ENCODE peak calls at places on chromosomes 3 and 15, in ten cellular contexts. One of them, this sample, is unnamed.
A peak's percentile ranks its signal among the peaks of the same experiment; 100 is the strongest.

GRCh38 chr3:29322586-29322985 is 41.7 kb downstream of the RBMS3 start:
- DNase-seq in ACHN: peak; percentile 60
- DNase-seq in stimulated activated CD4-positive, alpha-beta T cell treated with anti-CD3 and anti-CD28 coated beads, Interleukin-4, amount 100 ng/mL, for 4 hours: no peak
- DNase-seq in non-pigmented ciliary epithelial cell: no peak
- DNase-seq in T-helper 2 cell: no peak
- DNase-seq in NCI-H1105: no peak
- DNase-seq in posterior vena cava: no peak
- DNase-seq in T-helper 1 cell: no peak
- DNase-seq in osteoblast: no peak
- DNase-seq in body of pancreas: no peak
- DNase-seq in this sample: no peak

GRCh38 chr15:62112051-62112450 is 45.3 kb downstream of the C2CD4A start:
- DNase-seq in T-helper 1 cell: no peak
- DNase-seq in stimulated activated CD4-positive, alpha-beta T cell treated with anti-CD3 and anti-CD28 coated beads, Interleukin-4, amount 100 ng/mL, for 4 hours: no peak
- DNase-seq in osteoblast: no peak
- DNase-seq in NCI-H1105: no peak
- DNase-seq in T-helper 2 cell: no peak
- DNase-seq in posterior vena cava: no peak
- DNase-seq in non-pigmented ciliary epithelial cell: no peak
- DNase-seq in ACHN: no peak
- DNase-seq in body of pancreas: no peak
- DNase-seq in this sample: no peak

GRCh38 chr15:39586387-39587171 is 5.7 kb downstream of the THBS1 start:
- DNase-seq in osteoblast: peak; percentile 53
- DNase-seq in non-pigmented ciliary epithelial cell: no peak
- DNase-seq in stimulated activated CD4-positive, alpha-beta T cell treated with anti-CD3 and anti-CD28 coated beads, Interleukin-4, amount 100 ng/mL, for 4 hours: no peak
- DNase-seq in T-helper 2 cell: no peak
- DNase-seq in T-helper 1 cell: no peak
- DNase-seq in posterior vena cava: no peak
- DNase-seq in NCI-H1105: no peak
- DNase-seq in ACHN: peak; percentile 13
- DNase-seq in body of pancreas: no peak
- DNase-seq in this sample: no peak

GRCh38 chr15:64893481-64894394 is 18.0 kb upstream of the ANKDD1A start:
- DNase-seq in posterior vena cava: peak; percentile 97
- DNase-seq in NCI-H1105: no peak
- DNase-seq in non-pigmented ciliary epithelial cell: peak; percentile 86
- DNase-seq in T-helper 2 cell: peak; percentile 95
- DNase-seq in osteoblast: peak; percentile 95
- DNase-seq in stimulated activated CD4-positive, alpha-beta T cell treated with anti-CD3 and anti-CD28 coated beads, Interleukin-4, amount 100 ng/mL, for 4 hours: peak; percentile 96
- DNase-seq in ACHN: no peak
- DNase-seq in T-helper 1 cell: peak; percentile 100
- DNase-seq in body of pancreas: peak; percentile 80
- DNase-seq in this sample: peak; percentile 39

GRCh38 chr3:4228295-4228694 is 74.9 kb upstream of the SETMAR start:
- DNase-seq in body of pancreas: no peak
- DNase-seq in stimulated activated CD4-positive, alpha-beta T cell treated with anti-CD3 and anti-CD28 coated beads, Interleukin-4, amount 100 ng/mL, for 4 hours: no peak
- DNase-seq in ACHN: no peak
- DNase-seq in T-helper 2 cell: no peak
- DNase-seq in non-pigmented ciliary epithelial cell: no peak
- DNase-seq in T-helper 1 cell: no peak
- DNase-seq in osteoblast: no peak
- DNase-seq in NCI-H1105: no peak
- DNase-seq in posterior vena cava: no peak
- DNase-seq in this sample: no peak

GRCh38 chr3:127209840-127210653 is 17.1 kb downstream of the PRR23E start:
- DNase-seq in body of pancreas: no peak
- DNase-seq in osteoblast: no peak
- DNase-seq in non-pigmented ciliary epithelial cell: no peak
- DNase-seq in T-helper 2 cell: no peak
- DNase-seq in NCI-H1105: no peak
- DNase-seq in T-helper 1 cell: no peak
- DNase-seq in posterior vena cava: peak; percentile 24
- DNase-seq in ACHN: no peak
- DNase-seq in stimulated activated CD4-positive, alpha-beta T cell treated with anti-CD3 and anti-CD28 coated beads, Interleukin-4, amount 100 ng/mL, for 4 hours: no peak
- DNase-seq in this sample: no peak

GRCh38 chr3:133987136-133987535 is 42.6 kb downstream of the SLCO2A1 start:
- DNase-seq in T-helper 2 cell: no peak
- DNase-seq in body of pancreas: no peak
- DNase-seq in ACHN: no peak
- DNase-seq in NCI-H1105: no peak
- DNase-seq in stimulated activated CD4-positive, alpha-beta T cell treated with anti-CD3 and anti-CD28 coated beads, Interleukin-4, amount 100 ng/mL, for 4 hours: no peak
- DNase-seq in T-helper 1 cell: no peak
- DNase-seq in non-pigmented ciliary epithelial cell: no peak
- DNase-seq in osteoblast: no peak
- DNase-seq in posterior vena cava: no peak
- DNase-seq in this sample: no peak

GRCh38 chr3:123686254-123686653 is 101.4 kb upstream of the HACD2 start:
- DNase-seq in osteoblast: no peak
- DNase-seq in posterior vena cava: no peak
- DNase-seq in stimulated activated CD4-positive, alpha-beta T cell treated with anti-CD3 and anti-CD28 coated beads, Interleukin-4, amount 100 ng/mL, for 4 hours: no peak
- DNase-seq in non-pigmented ciliary epithelial cell: no peak
- DNase-seq in NCI-H1105: no peak
- DNase-seq in T-helper 1 cell: no peak
- DNase-seq in body of pancreas: no peak
- DNase-seq in T-helper 2 cell: no peak
- DNase-seq in ACHN: no peak
- DNase-seq in this sample: no peak

GRCh38 chr15:101138913-101139880 is 112.7 kb downstream of the CHSY1 start:
- DNase-seq in non-pigmented ciliary epithelial cell: no peak
- DNase-seq in T-helper 1 cell: no peak
- DNase-seq in posterior vena cava: peak; percentile 50
- DNase-seq in NCI-H1105: no peak
- DNase-seq in T-helper 2 cell: no peak
- DNase-seq in stimulated activated CD4-positive, alpha-beta T cell treated with anti-CD3 and anti-CD28 coated beads, Interleukin-4, amount 100 ng/mL, for 4 hours: no peak
- DNase-seq in ACHN: no peak
- DNase-seq in body of pancreas: no peak
- DNase-seq in osteoblast: peak; percentile 93
- DNase-seq in this sample: no peak

GRCh38 chr3:102148598-102149302 is 286.1 kb upstream of the ZPLD1 start:
- DNase-seq in stimulated activated CD4-positive, alpha-beta T cell treated with anti-CD3 and anti-CD28 coated beads, Interleukin-4, amount 100 ng/mL, for 4 hours: no peak
- DNase-seq in T-helper 2 cell: no peak
- DNase-seq in non-pigmented ciliary epithelial cell: no peak
- DNase-seq in posterior vena cava: no peak
- DNase-seq in NCI-H1105: no peak
- DNase-seq in body of pancreas: no peak
- DNase-seq in osteoblast: no peak
- DNase-seq in T-helper 1 cell: no peak
- DNase-seq in ACHN: no peak
- DNase-seq in this sample: no peak

GRCh38 chr15:81265256-81265943 is 58.5 kb downstream of the STARD5 start:
- DNase-seq in posterior vena cava: no peak
- DNase-seq in NCI-H1105: no peak
- DNase-seq in osteoblast: no peak
- DNase-seq in ACHN: no peak
- DNase-seq in T-helper 2 cell: no peak
- DNase-seq in body of pancreas: no peak
- DNase-seq in stimulated activated CD4-positive, alpha-beta T cell treated with anti-CD3 and anti-CD28 coated beads, Interleukin-4, amount 100 ng/mL, for 4 hours: no peak
- DNase-seq in non-pigmented ciliary epithelial cell: no peak
- DNase-seq in T-helper 1 cell: no peak
- DNase-seq in this sample: no peak

GRCh38 chr3:13248640-13249039 is 171.5 kb downstream of the NUP210 start:
- DNase-seq in stimulated activated CD4-positive, alpha-beta T cell treated with anti-CD3 and anti-CD28 coated beads, Interleukin-4, amount 100 ng/mL, for 4 hours: no peak
- DNase-seq in posterior vena cava: no peak
- DNase-seq in T-helper 1 cell: no peak
- DNase-seq in osteoblast: no peak
- DNase-seq in NCI-H1105: no peak
- DNase-seq in non-pigmented ciliary epithelial cell: no peak
- DNase-seq in T-helper 2 cell: no peak
- DNase-seq in body of pancreas: no peak
- DNase-seq in ACHN: no peak
- DNase-seq in this sample: no peak

GRCh38 chr3:40258555-40258954 is 51.0 kb upstream of the EIF1B start:
- DNase-seq in posterior vena cava: no peak
- DNase-seq in T-helper 1 cell: no peak
- DNase-seq in non-pigmented ciliary epithelial cell: no peak
- DNase-seq in osteoblast: no peak
- DNase-seq in ACHN: no peak
- DNase-seq in NCI-H1105: no peak
- DNase-seq in body of pancreas: no peak
- DNase-seq in stimulated activated CD4-positive, alpha-beta T cell treated with anti-CD3 and anti-CD28 coated beads, Interleukin-4, amount 100 ng/mL, for 4 hours: no peak
- DNase-seq in T-helper 2 cell: no peak
- DNase-seq in this sample: peak; percentile 42

GRCh38 chr3:146803746-146804145 is 198.6 kb upstream of the PLSCR5 start:
- DNase-seq in stimulated activated CD4-positive, alpha-beta T cell treated with anti-CD3 and anti-CD28 coated beads, Interleukin-4, amount 100 ng/mL, for 4 hours: no peak
- DNase-seq in NCI-H1105: no peak
- DNase-seq in non-pigmented ciliary epithelial cell: peak; percentile 87
- DNase-seq in osteoblast: peak; percentile 46
- DNase-seq in T-helper 1 cell: no peak
- DNase-seq in body of pancreas: no peak
- DNase-seq in ACHN: no peak
- DNase-seq in T-helper 2 cell: no peak
- DNase-seq in posterior vena cava: no peak
- DNase-seq in this sample: peak; percentile 33

GRCh38 chr15:72227192-72227586 is 3.8 kb downstream of the PKM start:
- DNase-seq in stimulated activated CD4-positive, alpha-beta T cell treated with anti-CD3 and anti-CD28 coated beads, Interleukin-4, amount 100 ng/mL, for 4 hours: peak; percentile 28
- DNase-seq in posterior vena cava: no peak
- DNase-seq in non-pigmented ciliary epithelial cell: peak; percentile 65
- DNase-seq in osteoblast: peak; percentile 92
- DNase-seq in T-helper 2 cell: peak; percentile 33
- DNase-seq in T-helper 1 cell: peak; percentile 84
- DNase-seq in body of pancreas: no peak
- DNase-seq in NCI-H1105: no peak
- DNase-seq in ACHN: peak; percentile 77
- DNase-seq in this sample: no peak

GRCh38 chr15:45425135-45425534 is 46.8 kb upstream of the GATM start:
- DNase-seq in NCI-H1105: no peak
- DNase-seq in body of pancreas: no peak
- DNase-seq in osteoblast: no peak
- DNase-seq in non-pigmented ciliary epithelial cell: no peak
- DNase-seq in posterior vena cava: no peak
- DNase-seq in T-helper 1 cell: no peak
- DNase-seq in ACHN: peak; percentile 24
- DNase-seq in T-helper 2 cell: no peak
- DNase-seq in stimulated activated CD4-positive, alpha-beta T cell treated with anti-CD3 and anti-CD28 coated beads, Interleukin-4, amount 100 ng/mL, for 4 hours: no peak
- DNase-seq in this sample: no peak

GRCh38 chr15:81299630-81300273 is 24.2 kb downstream of the STARD5 start:
- DNase-seq in T-helper 1 cell: no peak
- DNase-seq in osteoblast: no peak
- DNase-seq in stimulated activated CD4-positive, alpha-beta T cell treated with anti-CD3 and anti-CD28 coated beads, Interleukin-4, amount 100 ng/mL, for 4 hours: no peak
- DNase-seq in ACHN: no peak
- DNase-seq in body of pancreas: no peak
- DNase-seq in NCI-H1105: no peak
- DNase-seq in T-helper 2 cell: no peak
- DNase-seq in posterior vena cava: no peak
- DNase-seq in non-pigmented ciliary epithelial cell: no peak
- DNase-seq in this sample: no peak

GRCh38 chr3:109819786-109820185 is 482.4 kb upstream of the DPPA4 start:
- DNase-seq in posterior vena cava: no peak
- DNase-seq in non-pigmented ciliary epithelial cell: no peak
- DNase-seq in stimulated activated CD4-positive, alpha-beta T cell treated with anti-CD3 and anti-CD28 coated beads, Interleukin-4, amount 100 ng/mL, for 4 hours: no peak
- DNase-seq in ACHN: no peak
- DNase-seq in T-helper 2 cell: no peak
- DNase-seq in NCI-H1105: no peak
- DNase-seq in osteoblast: no peak
- DNase-seq in body of pancreas: no peak
- DNase-seq in T-helper 1 cell: no peak
- DNase-seq in this sample: no peak

GRCh38 chr3:14445773-14446172 is 43.4 kb downstream of the SLC6A6 start:
- DNase-seq in osteoblast: no peak
- DNase-seq in stimulated activated CD4-positive, alpha-beta T cell treated with anti-CD3 and anti-CD28 coated beads, Interleukin-4, amount 100 ng/mL, for 4 hours: no peak
- DNase-seq in body of pancreas: no peak
- DNase-seq in ACHN: no peak
- DNase-seq in T-helper 1 cell: no peak
- DNase-seq in non-pigmented ciliary epithelial cell: no peak
- DNase-seq in NCI-H1105: no peak
- DNase-seq in posterior vena cava: no peak
- DNase-seq in T-helper 2 cell: no peak
- DNase-seq in this sample: no peak

GRCh38 chr3:126531051-126531330 is 7.0 kb downstream of the CHST13 start:
- DNase-seq in stimulated activated CD4-positive, alpha-beta T cell treated with anti-CD3 and anti-CD28 coated beads, Interleukin-4, amount 100 ng/mL, for 4 hours: no peak
- DNase-seq in osteoblast: peak; percentile 62
- DNase-seq in ACHN: no peak
- DNase-seq in posterior vena cava: peak; percentile 59
- DNase-seq in T-helper 2 cell: no peak
- DNase-seq in body of pancreas: no peak
- DNase-seq in non-pigmented ciliary epithelial cell: no peak
- DNase-seq in T-helper 1 cell: no peak
- DNase-seq in NCI-H1105: no peak
- DNase-seq in this sample: no peak

GRCh38 chr3:160163259-160163878 is 61.9 kb upstream of the C3orf80 start:
- DNase-seq in body of pancreas: no peak
- DNase-seq in osteoblast: no peak
- DNase-seq in non-pigmented ciliary epithelial cell: no peak
- DNase-seq in T-helper 1 cell: no peak
- DNase-seq in NCI-H1105: peak; percentile 31
- DNase-seq in stimulated activated CD4-positive, alpha-beta T cell treated with anti-CD3 and anti-CD28 coated beads, Interleukin-4, amount 100 ng/mL, for 4 hours: no peak
- DNase-seq in posterior vena cava: no peak
- DNase-seq in ACHN: peak; percentile 33
- DNase-seq in T-helper 2 cell: no peak
- DNase-seq in this sample: no peak

GRCh38 chr3:147411235-147411607 is 2.1 kb downstream of the ZIC1 start:
- DNase-seq in body of pancreas: no peak
- DNase-seq in stimulated activated CD4-positive, alpha-beta T cell treated with anti-CD3 and anti-CD28 coated beads, Interleukin-4, amount 100 ng/mL, for 4 hours: no peak
- DNase-seq in T-helper 2 cell: no peak
- DNase-seq in T-helper 1 cell: no peak
- DNase-seq in non-pigmented ciliary epithelial cell: no peak
- DNase-seq in osteoblast: peak; percentile 90
- DNase-seq in posterior vena cava: no peak
- DNase-seq in NCI-H1105: peak; percentile 43
- DNase-seq in ACHN: no peak
- DNase-seq in this sample: no peak

GRCh38 chr15:101063891-101064794 is 145.0 kb downstream of the LRRK1 start:
- DNase-seq in non-pigmented ciliary epithelial cell: no peak
- DNase-seq in T-helper 1 cell: no peak
- DNase-seq in osteoblast: peak; percentile 69
- DNase-seq in ACHN: no peak
- DNase-seq in body of pancreas: peak; percentile 43
- DNase-seq in T-helper 2 cell: no peak
- DNase-seq in NCI-H1105: no peak
- DNase-seq in posterior vena cava: no peak
- DNase-seq in stimulated activated CD4-positive, alpha-beta T cell treated with anti-CD3 and anti-CD28 coated beads, Interleukin-4, amount 100 ng/mL, for 4 hours: no peak
- DNase-seq in this sample: no peak

GRCh38 chr3:128068156-128068620 is 16.0 kb downstream of the SEC61A1 start:
- DNase-seq in osteoblast: peak; percentile 83
- DNase-seq in non-pigmented ciliary epithelial cell: no peak
- DNase-seq in ACHN: peak; percentile 59
- DNase-seq in posterior vena cava: no peak
- DNase-seq in T-helper 1 cell: peak; percentile 34
- DNase-seq in NCI-H1105: peak; percentile 23
- DNase-seq in T-helper 2 cell: no peak
- DNase-seq in stimulated activated CD4-positive, alpha-beta T cell treated with anti-CD3 and anti-CD28 coated beads, Interleukin-4, amount 100 ng/mL, for 4 hours: no peak
- DNase-seq in body of pancreas: no peak
- DNase-seq in this sample: peak; percentile 22

GRCh38 chr15:92822216-92823144 is 77.6 kb upstream of the CHD2 start:
- DNase-seq in non-pigmented ciliary epithelial cell: no peak
- DNase-seq in T-helper 1 cell: peak; percentile 38
- DNase-seq in ACHN: no peak
- DNase-seq in posterior vena cava: no peak
- DNase-seq in osteoblast: no peak
- DNase-seq in T-helper 2 cell: no peak
- DNase-seq in NCI-H1105: no peak
- DNase-seq in body of pancreas: no peak
- DNase-seq in stimulated activated CD4-positive, alpha-beta T cell treated with anti-CD3 and anti-CD28 coated beads, Interleukin-4, amount 100 ng/mL, for 4 hours: no peak
- DNase-seq in this sample: no peak

GRCh38 chr3:194939949-194940770 is 254.5 kb downstream of the FAM43A start:
- DNase-seq in body of pancreas: no peak
- DNase-seq in non-pigmented ciliary epithelial cell: no peak
- DNase-seq in T-helper 1 cell: no peak
- DNase-seq in stimulated activated CD4-positive, alpha-beta T cell treated with anti-CD3 and anti-CD28 coated beads, Interleukin-4, amount 100 ng/mL, for 4 hours: no peak
- DNase-seq in posterior vena cava: no peak
- DNase-seq in T-helper 2 cell: no peak
- DNase-seq in ACHN: no peak
- DNase-seq in NCI-H1105: no peak
- DNase-seq in osteoblast: no peak
- DNase-seq in this sample: no peak

GRCh38 chr15:58748040-58748786 is 1.3 kb downstream of the ADAM10 start:
- DNase-seq in ACHN: no peak
- DNase-seq in posterior vena cava: no peak
- DNase-seq in osteoblast: peak; percentile 60
- DNase-seq in non-pigmented ciliary epithelial cell: no peak
- DNase-seq in T-helper 2 cell: peak; percentile 14
- DNase-seq in body of pancreas: no peak
- DNase-seq in NCI-H1105: no peak
- DNase-seq in T-helper 1 cell: peak; percentile 64
- DNase-seq in stimulated activated CD4-positive, alpha-beta T cell treated with anti-CD3 and anti-CD28 coated beads, Interleukin-4, amount 100 ng/mL, for 4 hours: peak; percentile 16
- DNase-seq in this sample: no peak

GRCh38 chr15:51104512-51104911 is 9.8 kb upstream of the TNFAIP8L3 start:
- DNase-seq in T-helper 2 cell: no peak
- DNase-seq in posterior vena cava: peak; percentile 94
- DNase-seq in NCI-H1105: no peak
- DNase-seq in non-pigmented ciliary epithelial cell: no peak
- DNase-seq in body of pancreas: peak; percentile 35
- DNase-seq in stimulated activated CD4-positive, alpha-beta T cell treated with anti-CD3 and anti-CD28 coated beads, Interleukin-4, amount 100 ng/mL, for 4 hours: no peak
- DNase-seq in T-helper 1 cell: no peak
- DNase-seq in osteoblast: no peak
- DNase-seq in ACHN: no peak
- DNase-seq in this sample: no peak